ENCODE peak calls at places on chromosomes 12 and 14, in nine cellular contexts. E is kidney epithelial cell, Q is testis, G is choroid plexus epithelial cell, U is IMR-90, T is mammary epithelial cell, N is HCT116, I is bronchial epithelial cell, O is spleen. V is an unnamed sample.

GRCh38 chr14:93105362-93105761 is 10.4 kb downstream of the ITPK1 start:
- DNase-seq in E (peak), Q (no peak), G (peak), U (peak), T (peak), N (no peak), I (peak), O (peak), V (no peak)

GRCh38 chr14:95233702-95234241 is 76.4 kb upstream of the DICER1 start:
- DNase-seq in E (no peak), Q (peak), G (no peak), U (no peak), T (no peak), N (no peak), I (no peak), O (peak), V (no peak)

GRCh38 chr12:15858348-15858747 is 23.8 kb upstream of the STRAP start:
- DNase-seq in E (no peak), Q (no peak), G (no peak), U (no peak), T (no peak), N (no peak), I (no peak), O (no peak), V (peak)

GRCh38 chr14:104522926-104523545 is 56.5 kb upstream of the C14orf180 start:
- DNase-seq in E (no peak), Q (no peak), G (no peak), U (no peak), T (no peak), N (no peak), I (no peak), O (no peak), V (no peak)

GRCh38 chr12:16300706-16301105 is 23.2 kb upstream of the SLC15A5 start:
- DNase-seq in E (no peak), Q (no peak), G (no peak), U (no peak), T (no peak), N (no peak), I (no peak), O (no peak), V (no peak)

GRCh38 chr14:34501997-34502396 is 37.5 kb downstream of the EAPP start:
- DNase-seq in E (no peak), Q (no peak), G (peak), U (peak), T (no peak), N (no peak), I (peak), O (no peak), V (no peak)

GRCh38 chr12:10771132-10771733 is 31.2 kb downstream of the TAS2R7 start:
- DNase-seq in E (no peak), Q (no peak), G (peak), U (peak), T (peak), N (peak), I (peak), O (no peak), V (no peak)

GRCh38 chr14:97456958-97457357 is 659.8 kb downstream of the VRK1 start:
- DNase-seq in E (peak), Q (no peak), G (no peak), U (no peak), T (no peak), N (no peak), I (peak), O (no peak), V (no peak)

GRCh38 chr12:132523576-132524331 is 33.8 kb downstream of the FBRSL1 start:
- DNase-seq in E (no peak), Q (peak), G (peak), U (peak), T (peak), N (no peak), I (peak), O (peak), V (peak)

GRCh38 chr12:47378222-47378582 is 298.4 kb upstream of the AMIGO2 start:
- DNase-seq in E (no peak), Q (no peak), G (peak), U (peak), T (no peak), N (no peak), I (no peak), O (no peak), V (no peak)

GRCh38 chr14:64774272-64774671 is 70.0 kb downstream of the PLEKHG3 start:
- DNase-seq in E (no peak), Q (no peak), G (no peak), U (no peak), T (no peak), N (no peak), I (no peak), O (peak), V (no peak)

GRCh38 chr12:123532021-123532420 is 1.5 kb downstream of the RILPL1 start:
- DNase-seq in E (no peak), Q (no peak), G (peak), U (peak), T (peak), N (no peak), I (peak), O (no peak), V (no peak)

GRCh38 chr12:12704593-12705230 is 8.7 kb upstream of the GPR19 start:
- DNase-seq in E (peak), Q (peak), G (peak), U (peak), T (peak), N (peak), I (peak), O (no peak), V (peak)

GRCh38 chr12:64528616-64529015 is 76.7 kb downstream of the TBK1 start:
- DNase-seq in E (no peak), Q (no peak), G (no peak), U (peak), T (no peak), N (no peak), I (no peak), O (no peak), V (no peak)

GRCh38 chr12:15856097-15856982 is 25.8 kb upstream of the STRAP start:
- DNase-seq in E (peak), Q (peak), G (peak), U (peak), T (peak), N (peak), I (peak), O (no peak), V (peak)

GRCh38 chr12:63843613-63844390 is 698 bp upstream of the SRGAP1 start:
- DNase-seq in E (peak), Q (peak), G (peak), U (peak), T (peak), N (peak), I (peak), O (peak), V (peak)

GRCh38 chr14:95255013-95255412 is 64.7 kb downstream of the CLMN start:
- DNase-seq in E (no peak), Q (no peak), G (no peak), U (no peak), T (no peak), N (no peak), I (no peak), O (no peak), V (no peak)

GRCh38 chr14:76698191-76698590 is 63.1 kb upstream of the VASH1 start:
- DNase-seq in E (no peak), Q (no peak), G (no peak), U (no peak), T (no peak), N (no peak), I (no peak), O (no peak), V (no peak)

GRCh38 chr12:89436062-89436461 is 83.8 kb upstream of the DUSP6 start:
- DNase-seq in E (no peak), Q (no peak), G (no peak), U (no peak), T (no peak), N (no peak), I (no peak), O (no peak), V (no peak)

GRCh38 chr12:90543393-90543792 is 411.6 kb downstream of the CCER1 start:
- DNase-seq in E (no peak), Q (no peak), G (peak), U (peak), T (no peak), N (no peak), I (peak), O (no peak), V (no peak)

GRCh38 chr14:68757618-68758081 is 35.2 kb downstream of the ZFP36L1 start:
- DNase-seq in E (no peak), Q (peak), G (peak), U (peak), T (no peak), N (no peak), I (no peak), O (peak), V (no peak)

GRCh38 chr12:104670439-104671406 is 214.0 kb downstream of the CHST11 start:
- DNase-seq in E (no peak), Q (peak), G (no peak), U (no peak), T (no peak), N (peak), I (no peak), O (no peak), V (no peak)

GRCh38 chr12:104695453-104696148 is 238.9 kb downstream of the CHST11 start:
- DNase-seq in E (peak), Q (no peak), G (peak), U (peak), T (peak), N (no peak), I (peak), O (no peak), V (no peak)

GRCh38 chr12:124370851-124371250 is 76.0 kb downstream of the RFLNA start:
- DNase-seq in E (no peak), Q (no peak), G (no peak), U (no peak), T (no peak), N (no peak), I (no peak), O (no peak), V (no peak)

GRCh38 chr12:82666830-82667229 is 19.9 kb upstream of the TMTC2 start:
- DNase-seq in E (no peak), Q (no peak), G (no peak), U (no peak), T (no peak), N (no peak), I (no peak), O (no peak), V (no peak)

GRCh38 chr12:47391566-47391965 is 311.8 kb upstream of the AMIGO2 start:
- DNase-seq in E (no peak), Q (no peak), G (no peak), U (no peak), T (no peak), N (no peak), I (no peak), O (peak), V (no peak)

GRCh38 chr12:21650997-21651396 is 6.6 kb downstream of the LDHB start:
- DNase-seq in E (no peak), Q (no peak), G (no peak), U (no peak), T (no peak), N (no peak), I (no peak), O (no peak), V (no peak)

GRCh38 chr14:44369401-44370123 is 137.5 kb downstream of the FSCB start:
- DNase-seq in E (no peak), Q (no peak), G (no peak), U (no peak), T (peak), N (no peak), I (peak), O (no peak), V (no peak)

GRCh38 chr14:41505491-41505890 is 101.2 kb upstream of the LRFN5 start:
- DNase-seq in E (no peak), Q (no peak), G (peak), U (no peak), T (peak), N (no peak), I (no peak), O (no peak), V (no peak)

GRCh38 chr12:93122089-93122488 is 193.0 kb upstream of the EEA1 start:
- DNase-seq in E (peak), Q (no peak), G (peak), U (peak), T (peak), N (no peak), I (peak), O (no peak), V (no peak)

GRCh38 chr12:94596596-94596995 is 53.8 kb downstream of the TMCC3 start:
- DNase-seq in E (no peak), Q (no peak), G (no peak), U (peak), T (no peak), N (no peak), I (peak), O (no peak), V (no peak)

DNA sequence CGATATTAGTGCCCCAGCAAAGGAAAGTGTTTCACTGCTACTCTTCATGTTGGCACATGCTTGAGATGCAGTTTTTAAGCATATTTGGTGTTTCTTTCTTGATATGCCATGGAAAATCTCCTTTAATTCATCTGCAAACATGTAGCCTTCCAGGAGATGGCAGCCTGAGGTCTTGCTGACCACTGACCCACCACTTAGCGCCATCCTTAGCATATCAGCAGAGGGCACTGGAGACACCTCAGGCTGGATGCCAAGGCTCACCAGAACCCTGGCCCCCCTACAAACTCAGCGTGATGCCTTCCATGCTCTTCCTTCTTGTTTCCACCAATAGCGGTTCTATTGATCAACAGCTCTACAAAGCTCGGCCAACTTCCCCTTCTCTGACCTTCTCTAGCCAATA is 209.9 kb downstream of the SLC15A4 start:
- DNase-seq in E (no peak), Q (no peak), G (peak), U (no peak), T (no peak), N (no peak), I (no peak), O (no peak), V (no peak)
- TF ChIP-seq CTCF in E (no peak), Q (no peak), G (no peak), U (no peak), T (no peak), N (no peak), I (no peak), O (no peak), V (no peak)

DNA sequence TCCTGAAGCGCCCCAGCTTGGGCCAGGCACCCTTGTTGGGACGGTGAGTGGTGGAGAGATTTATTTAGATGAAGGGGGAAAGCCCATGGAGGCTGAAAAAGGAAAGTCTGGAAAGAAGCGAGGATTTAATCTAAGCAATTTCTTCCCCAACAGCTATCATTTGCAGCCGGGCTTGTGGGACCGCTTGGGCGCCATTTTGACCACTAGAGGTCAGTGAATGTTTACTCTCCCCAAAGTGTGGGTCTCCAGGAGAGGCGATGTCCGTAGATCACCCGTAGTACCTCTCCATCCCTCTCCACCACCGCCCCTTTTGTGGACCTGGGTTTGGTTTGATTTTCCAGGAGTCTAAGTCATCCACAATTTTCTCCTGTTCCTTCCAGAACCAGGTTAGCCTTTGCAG is 91.2 kb upstream of the PARP11 start:
- DNase-seq in E (no peak), Q (no peak), G (no peak), U (no peak), T (no peak), N (peak), I (no peak), O (no peak), V (peak)
- TF ChIP-seq CTCF in E (peak), Q (no peak), G (no peak), U (no peak), T (peak), N (no peak), I (no peak), O (peak), V (peak)

GRCh38 chr12:81461163-81461562 is 298.0 kb downstream of the PPFIA2 start:
- DNase-seq in E (no peak), Q (no peak), G (no peak), U (no peak), T (no peak), N (no peak), I (no peak), O (no peak), V (no peak)
- TF ChIP-seq CTCF in E (peak), Q (peak), G (peak), U (no peak), T (peak), N (no peak), I (no peak), O (no peak), V (no peak)

DNA sequence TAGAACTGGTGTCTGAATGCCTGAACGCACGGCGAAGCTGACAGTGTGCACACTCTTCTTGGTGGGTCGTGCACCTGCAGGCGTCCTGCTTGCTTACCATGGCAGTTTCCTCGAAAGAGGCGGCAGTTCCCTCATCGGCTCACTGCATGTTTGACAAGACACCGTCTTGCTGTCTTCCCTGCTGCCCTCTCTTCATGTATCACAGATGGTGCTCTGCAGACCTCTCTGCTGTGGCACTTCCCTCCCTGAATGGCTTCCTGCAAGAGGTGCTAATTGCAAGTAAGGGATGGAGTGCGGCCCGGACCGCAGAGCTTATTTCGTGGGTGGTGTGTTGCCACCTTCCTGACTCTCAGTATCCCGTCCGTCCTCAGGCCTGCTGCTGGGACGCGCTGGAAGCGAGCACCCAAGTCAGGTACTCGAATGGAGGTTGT is 156.7 kb upstream of the RTL1 start:
- DNase-seq in E (no peak), Q (no peak), G (no peak), U (no peak), T (no peak), N (no peak), I (no peak), O (peak), V (no peak)
- TF ChIP-seq CTCF in E (no peak), Q (no peak), G (no peak), U (no peak), T (no peak), N (no peak), I (no peak), O (no peak), V (no peak)

DNA sequence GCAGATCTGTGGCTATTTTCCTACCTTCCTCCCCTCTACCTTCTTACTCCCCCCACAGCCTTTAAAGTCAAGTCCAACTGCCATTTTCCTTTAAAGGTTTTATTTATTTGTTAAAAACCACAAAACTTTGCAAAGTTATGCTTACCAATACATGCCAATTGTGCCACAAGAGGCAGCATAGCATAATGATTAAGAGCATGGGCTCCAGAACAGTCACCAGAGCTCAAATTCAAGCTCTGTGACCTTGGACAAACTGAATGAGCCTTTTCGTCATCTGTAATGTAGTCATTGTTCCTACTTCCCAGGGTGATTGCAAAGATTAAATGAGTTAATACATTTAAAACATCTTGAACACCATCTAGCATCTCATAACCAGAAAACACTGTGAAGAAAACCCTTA is 13.0 kb upstream of the FMNL3 start:
- DNase-seq in E (no peak), Q (no peak), G (no peak), U (no peak), T (no peak), N (no peak), I (no peak), O (no peak), V (no peak)
- TF ChIP-seq CTCF in E (no peak), Q (no peak), G (no peak), U (no peak), T (no peak), N (no peak), I (no peak), O (no peak), V (no peak)

GRCh38 chr12:98639526-98639925 is 5.1 kb downstream of the IKBIP start:
- DNase-seq in E (no peak), Q (no peak), G (no peak), U (no peak), T (no peak), N (no peak), I (no peak), O (no peak), V (no peak)

GRCh38 chr12:98645572-98646067 is 530 bp downstream of the APAF1 start:
- DNase-seq in E (no peak), Q (peak), G (peak), U (no peak), T (peak), N (no peak), I (peak), O (no peak), V (no peak)

GRCh38 chr12:98646165-98646764 is 1.2 kb downstream of the APAF1 start:
- DNase-seq in E (no peak), Q (no peak), G (peak), U (peak), T (peak), N (peak), I (peak), O (no peak), V (no peak)

GRCh38 chr12:98644712-98645571 is at the start of the genes APAF1 and IKBIP:
- DNase-seq in E (peak), Q (peak), G (peak), U (peak), T (peak), N (peak), I (peak), O (peak), V (peak)

GRCh38 chr12:98644433-98644711 is 216 bp downstream of the IKBIP start:
- DNase-seq in E (no peak), Q (no peak), G (no peak), U (no peak), T (peak), N (peak), I (peak), O (no peak), V (no peak)
- TF ChIP-seq CTCF in E (no peak), Q (no peak), G (no peak), U (peak), T (peak), N (no peak), I (peak), O (no peak), V (no peak)

DNA sequence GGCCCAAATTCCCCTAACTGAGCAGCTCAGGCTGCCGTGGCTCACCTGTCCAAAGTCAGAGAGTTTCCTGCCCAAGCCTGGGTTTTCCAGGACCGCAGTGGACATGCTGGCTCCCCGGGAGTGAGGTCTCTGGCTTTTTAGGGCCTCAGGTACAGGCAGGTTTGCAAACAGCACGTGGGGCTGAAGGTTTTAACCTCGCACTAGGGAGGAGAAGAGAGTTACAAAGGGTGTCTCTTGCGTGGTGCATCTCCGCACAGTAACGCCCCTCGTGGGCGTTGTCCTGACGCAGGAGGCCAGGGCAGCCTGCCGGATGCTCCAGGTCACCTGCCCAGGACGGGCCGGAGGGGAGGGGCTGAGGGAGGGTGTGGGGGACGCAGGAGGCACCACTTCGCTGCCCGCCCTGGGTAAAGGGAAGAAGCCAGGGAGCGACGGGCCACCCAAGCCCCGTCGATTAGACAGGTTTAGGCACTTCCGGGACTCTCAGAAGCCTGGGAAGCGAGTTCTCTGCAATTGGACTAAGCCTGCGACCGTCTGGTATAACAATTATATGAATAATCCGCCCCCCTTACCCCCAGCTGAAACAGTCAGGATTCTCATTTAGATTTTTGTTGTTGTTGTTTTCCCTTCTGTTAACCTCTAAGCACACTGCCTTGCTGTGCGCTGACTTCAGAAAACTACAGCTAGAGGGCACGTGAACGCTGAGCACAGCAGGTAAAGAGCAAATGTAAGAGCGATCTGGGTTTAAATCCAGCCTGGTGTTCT is at the start of gene PAH:
- DNase-seq in E (no peak), Q (peak), G (no peak), U (no peak), T (no peak), N (no peak), I (no peak), O (peak), V (peak)
- TF ChIP-seq CTCF in E (no peak), Q (no peak), G (no peak), U (no peak), T (no peak), N (no peak), I (no peak), O (no peak), V (no peak)

V was measured in nephron progenitor cell.